ENCODE peak calls at places on chromosome 17, in nine cellular contexts. E is GM23248, D is colonic mucosa, Y is ovary, V is heart right ventricle, U is fibroblast of mammary gland, G is A549, N is SK-N-SH, X is heart left ventricle. C is an unnamed sample.

GRCh38 chr17:45123930-45124796 is 8.2 kb downstream of the PLCD3 start:
- DNase-seq in E (peak; percentile 94), D (peak; percentile 84), Y (peak; percentile 71), V (peak; percentile 48), U (peak; percentile 86), G (peak; percentile 96), N (peak; percentile 80), X (no peak), C (peak; percentile 65)

GRCh38 chr17:34154916-34155730 is 100.0 kb upstream of the CCL2 start:
- DNase-seq in E (no peak), D (no peak), Y (no peak), V (no peak), U (no peak), G (no peak), N (peak; percentile 21), X (no peak), C (no peak)

GRCh38 chr17:32275060-32276042 is 9.7 kb downstream of the RHBDL3 start:
- DNase-seq in E (peak; percentile 98), D (no peak), Y (no peak), V (no peak), U (peak; percentile 89), G (peak; percentile 84), N (peak; percentile 53), X (peak; percentile 77), C (peak; percentile 45)

GRCh38 chr17:74343526-74344284 is 17.7 kb downstream of the KIF19 start:
- DNase-seq in E (no peak), D (no peak), Y (no peak), V (no peak), U (no peak), G (no peak), N (no peak), X (no peak), C (no peak)

GRCh38 chr17:11618861-11619566 is 20.7 kb downstream of the DNAH9 start:
- DNase-seq in E (no peak), D (peak; percentile 89), Y (no peak), V (peak; percentile 47), U (peak; percentile 16), G (peak; percentile 19), N (no peak), X (no peak), C (no peak)

GRCh38 chr17:72056727-72057290 is 64.0 kb upstream of the SOX9 start:
- DNase-seq in E (no peak), D (no peak), Y (no peak), V (no peak), U (no peak), G (no peak), N (no peak), X (no peak), C (no peak)

GRCh38 chr17:19271751-19272357 is 34.7 kb downstream of the EPN2 start:
- DNase-seq in E (no peak), D (no peak), Y (no peak), V (no peak), U (peak; percentile 31), G (no peak), N (no peak), X (no peak), C (no peak)

GRCh38 chr17:51118330-51119195 is 2.1 kb downstream of the SPAG9 start:
- DNase-seq in E (peak; percentile 14), D (peak; percentile 90), Y (peak; percentile 51), V (peak; percentile 21), U (peak; percentile 25), G (peak; percentile 45), N (peak; percentile 25), X (no peak), C (no peak)

GRCh38 chr17:77312786-77313599 is 172.2 kb downstream of the SEC14L1 start:
- DNase-seq in E (peak; percentile 78), D (peak; percentile 89), Y (peak; percentile 86), V (peak; percentile 62), U (peak; percentile 71), G (no peak), N (peak; percentile 29), X (peak; percentile 79), C (peak; percentile 87)

GRCh38 chr17:73478768-73479424 is 165.3 kb downstream of the SDK2 start:
- DNase-seq in E (no peak), D (no peak), Y (no peak), V (no peak), U (no peak), G (peak; percentile 26), N (no peak), X (no peak), C (no peak)

GRCh38 chr17:29573558-29573870 is 5.0 kb downstream of the TP53I13 start:
- DNase-seq in E (no peak), D (no peak), Y (no peak), V (no peak), U (no peak), G (no peak), N (no peak), X (no peak), C (no peak)

GRCh38 chr17:57552114-57552601 is 192.9 kb downstream of the CCDC182 start:
- DNase-seq in E (peak; percentile 42), D (no peak), Y (peak; percentile 61), V (peak; percentile 37), U (peak; percentile 22), G (no peak), N (peak; percentile 84), X (no peak), C (no peak)

GRCh38 chr17:49707246-49707607 is 537 bp downstream of the SLC35B1 start:
- DNase-seq in E (peak; percentile 54), D (no peak), Y (no peak), V (no peak), U (peak; percentile 14), G (no peak), N (no peak), X (no peak), C (no peak)

GRCh38 chr17:57600092-57600491 is 145.0 kb downstream of the CCDC182 start:
- DNase-seq in E (no peak), D (no peak), Y (no peak), V (no peak), U (no peak), G (no peak), N (no peak), X (no peak), C (no peak)

GRCh38 chr17:21043296-21044232 is 753 bp upstream of the USP22 start:
- DNase-seq in E (peak; percentile 100), D (peak; percentile 98), Y (peak; percentile 98), V (peak; percentile 99), U (peak; percentile 97), G (peak; percentile 99), N (no peak), X (peak; percentile 99), C (peak; percentile 96)

DNA sequence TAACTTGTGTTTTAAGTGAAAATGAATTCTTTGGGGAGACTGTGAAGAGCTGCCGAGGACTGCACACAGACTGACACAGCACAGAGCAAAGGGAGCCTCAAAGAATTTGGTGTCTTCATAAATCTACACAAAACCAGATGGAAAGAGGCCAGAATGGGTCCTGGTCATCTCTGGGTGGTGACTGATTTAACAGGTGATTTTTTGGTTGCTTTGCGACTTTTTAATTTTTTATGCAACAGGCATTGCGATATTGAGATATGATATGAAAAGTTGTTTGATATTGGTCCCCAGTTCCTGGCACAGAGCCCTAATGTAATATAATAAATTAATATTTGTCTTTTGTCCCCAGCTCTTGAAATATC is 12.6 kb upstream of the EIF1 start:
- DNase-seq in E (no peak), D (no peak), Y (no peak), V (no peak), U (no peak), G (no peak), N (no peak), X (no peak), C (no peak)
- H3K4me3 ChIP-seq in E (no peak overlapping the region), D (no peak overlapping the region), Y (no peak overlapping the region), V (no peak overlapping the region), U (no peak overlapping the region), G (peak overlapping the region; percentile 5), N (no peak overlapping the region), X (no peak overlapping the region), C (no peak overlapping the region)

GRCh38 chr17:55720917-55721836 is 1.5 kb downstream of the TMEM100 start:
- DNase-seq in E (no peak), D (no peak), Y (no peak), V (no peak), U (no peak), G (no peak), N (no peak), X (no peak), C (no peak)

GRCh38 chr17:55722742-55723487 is at the start of gene TMEM100:
- DNase-seq in E (peak; percentile 90), D (peak; percentile 25), Y (peak; percentile 23), V (peak; percentile 69), U (peak; percentile 97), G (no peak), N (peak; percentile 32), X (no peak), C (peak; percentile 53)

GRCh38 chr17:55726440-55726839 is 3.8 kb upstream of the TMEM100 start:
- DNase-seq in E (peak; percentile 92), D (peak; percentile 33), Y (peak; percentile 61), V (peak; percentile 70), U (peak; percentile 100), G (peak; percentile 34), N (peak; percentile 73), X (no peak), C (peak; percentile 91)

GRCh38 chr17:55722016-55722706 is 503 bp downstream of the TMEM100 start:
- DNase-seq in E (peak; percentile 57), D (no peak), Y (no peak), V (no peak), U (peak; percentile 35), G (no peak), N (no peak), X (no peak), C (no peak)

GRCh38 chr17:55723488-55723848 is 804 bp upstream of the TMEM100 start:
- DNase-seq in E (no peak), D (no peak), Y (no peak), V (no peak), U (no peak), G (no peak), N (no peak), X (no peak), C (no peak)
- H3K4me3 ChIP-seq in E (no peak overlapping the region), D (no peak overlapping the region), Y (no peak overlapping the region), V (peak overlapping the region; percentile 46), U (no peak overlapping the region), G (no peak overlapping the region), N (no peak overlapping the region), X (peak overlapping the region; percentile 35), C (no peak overlapping the region)

DNA sequence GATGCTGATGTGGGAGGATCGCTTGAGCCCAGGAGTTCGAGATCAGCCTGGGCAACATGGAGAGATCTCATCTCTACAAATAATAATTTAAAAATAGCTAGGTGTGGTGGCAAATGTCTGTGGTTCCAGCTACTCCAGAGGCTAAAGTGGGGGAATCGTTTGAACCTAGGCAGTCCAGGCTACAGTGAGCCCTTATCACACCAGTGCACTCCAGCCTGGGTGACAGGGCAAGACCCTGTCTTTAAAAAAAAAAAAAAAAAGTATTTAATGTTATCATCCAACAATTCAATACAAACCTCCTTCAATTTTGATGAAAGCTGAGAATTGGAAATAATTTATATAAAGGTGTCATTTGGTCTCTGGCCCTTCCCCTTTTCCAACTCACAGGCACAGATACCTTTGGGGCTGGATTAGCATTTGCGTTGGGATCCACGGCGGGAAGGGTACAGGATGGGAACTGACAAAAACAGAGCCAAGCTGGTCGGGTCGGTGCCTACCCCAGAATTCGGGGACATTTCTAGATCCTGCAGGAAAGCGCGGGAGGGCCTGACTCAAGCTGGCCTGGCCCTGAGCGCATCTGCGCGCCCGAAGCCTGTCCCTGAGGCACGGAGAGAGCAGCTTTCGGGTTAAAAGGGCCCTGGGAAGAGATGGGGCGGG is 860 bp upstream of the DCAF7 start:
- DNase-seq in E (no peak), D (no peak), Y (no peak), V (no peak), U (no peak), G (no peak), N (no peak), X (no peak), C (no peak)
- H3K4me3 ChIP-seq in E (peak overlapping the region; percentile 82), D (peak overlapping the region; percentile 99), Y (peak overlapping the region; percentile 55), V (peak overlapping the region; percentile 99), U (peak overlapping the region; percentile 66), G (peak overlapping the region; percentile 99), N (peak overlapping the region; percentile 82), X (peak overlapping the region; percentile 99), C (peak overlapping the region; percentile 83)

GRCh38 chr17:76121932-76122383 is 18.4 kb upstream of the EXOC7 start:
- DNase-seq in E (peak; percentile 36), D (peak; percentile 19), Y (no peak), V (no peak), U (peak; percentile 11), G (no peak), N (no peak), X (no peak), C (no peak)
- H3K4me3 ChIP-seq in E (peak overlapping the region; percentile 47), D (peak overlapping the region; percentile 35), Y (peak overlapping the region; percentile 19), V (peak overlapping the region; percentile 50), U (peak overlapping the region; percentile 27), G (peak overlapping the region; percentile 2), N (no peak overlapping the region), X (peak overlapping the region; percentile 24), C (no peak overlapping the region)